ENCODE peak calls at places on chromosomes 11 and 22, in seven cellular contexts. B, I, J, Y, E, F and S are unnamed samples.

GRCh38 chr22:48223488-48224190 is 1461.2 kb downstream of the TBC1D22A start:
- DNase-seq in I (no peak), Y (no peak), J (no peak), E (no peak), B (no peak), F (no peak), S (no peak)

GRCh38 chr11:112175596-112175947 is 260 bp downstream of the BCO2 start:
- DNase-seq in Y (no peak), F (no peak), E (no peak), J (no peak), B (no peak), I (no peak), S (no peak)

GRCh38 chr11:34783816-34784317 is 132.3 kb downstream of the APIP start:
- DNase-seq in Y (no peak), F (no peak), B (no peak), E (no peak), I (no peak), J (no peak), S (no peak)

GRCh38 chr11:120197977-120198376 is 12.9 kb upstream of the OAF start:
- DNase-seq in B (no peak), E (no peak), J (no peak), F (no peak), Y (no peak), I (no peak), S (no peak)

GRCh38 chr11:1167751-1168231 is 10.0 kb downstream of the MUC5AC start:
- DNase-seq in Y (no peak), E (no peak), I (no peak), J (no peak), B (no peak), F (no peak), S (no peak)

GRCh38 chr11:3837793-3838192 is 3.0 kb downstream of the RHOG start:
- DNase-seq in B (no peak), Y (no peak), F (no peak), J (no peak), I (no peak), E (no peak), S (no peak)

GRCh38 chr11:44774131-44774530 is 47.4 kb downstream of the TSPAN18 start:
- DNase-seq in Y (no peak), F (no peak), B (peak; percentile 82), J (no peak), E (no peak), I (no peak), S (no peak)

GRCh38 chr11:104033561-104033960 is 2.9 kb upstream of the DDI1 start:
- DNase-seq in Y (no peak), J (no peak), B (no peak), F (no peak), E (no peak), I (no peak), S (no peak)

GRCh38 chr11:39365809-39366436 is 2093.5 kb downstream of the LRRC4C start:
- DNase-seq in J (no peak), B (no peak), I (no peak), E (no peak), Y (no peak), F (peak; percentile 77), S (no peak)

GRCh38 chr11:41997860-41998259 is 538.4 kb upstream of the LRRC4C start:
- DNase-seq in I (no peak), Y (no peak), B (no peak), F (no peak), J (no peak), E (no peak), S (no peak)

GRCh38 chr22:23287136-23288095 is 107.1 kb downstream of the BCR start:
- DNase-seq in E (no peak), Y (no peak), B (no peak), I (no peak), J (no peak), F (no peak), S (no peak)

GRCh38 chr11:118186346-118187107 is 10.1 kb upstream of the SCN2B start:
- DNase-seq in E (no peak), I (no peak), B (no peak), Y (no peak), F (no peak), J (no peak), S (no peak)